ENCODE peak calls at places on chromosomes 3 and 15, in five cellular contexts. C is brain microvascular endothelial cell, U is tibial nerve, B is tibial artery, F is sigmoid colon. T is an unnamed sample.

GRCh38 chr3:172191629-172192028 is 152.3 kb downstream of the FNDC3B start:
- DNase-seq in B (no peak), C (no peak), U (no peak), F (no peak), T (no peak)

GRCh38 chr15:53716909-53717878 is 42.3 kb downstream of the WDR72 start:
- DNase-seq in B (no peak), U (no peak), F (no peak), C (peak; percentile 5), T (no peak)

GRCh38 chr3:33067484-33067883 is 29.5 kb downstream of the GLB1 start:
- DNase-seq in B (no peak), U (no peak), F (no peak), C (peak; percentile 15), T (peak; percentile 29)

GRCh38 chr3:32147509-32147908 is 41.1 kb downstream of the GPD1L start:
- DNase-seq in U (no peak), C (no peak), F (no peak), B (no peak), T (peak; percentile 33)

GRCh38 chr15:99592135-99592845 is 26.5 kb downstream of the MEF2A start:
- DNase-seq in U (no peak), C (peak; percentile 50), B (no peak), F (no peak), T (no peak)

GRCh38 chr3:171615742-171616141 is 155.5 kb upstream of the TNIK start:
- DNase-seq in F (no peak), C (peak; percentile 36), B (no peak), U (no peak), T (no peak)

GRCh38 chr15:35000511-35000910 is 12.4 kb upstream of the ZNF770 start:
- DNase-seq in U (no peak), C (peak; percentile 34), B (no peak), F (no peak), T (peak; percentile 60)

GRCh38 chr15:96849501-96849900 is 519.0 kb downstream of the NR2F2 start:
- DNase-seq in U (no peak), F (no peak), B (no peak), C (peak; percentile 92), T (no peak)

GRCh38 chr3:123122525-123123315 is 55.9 kb downstream of the PDIA5 start:
- DNase-seq in B (no peak), U (no peak), C (no peak), F (no peak), T (no peak)

GRCh38 chr15:80606571-80606970 is 88.5 kb upstream of the ABHD17C start:
- DNase-seq in B (no peak), F (no peak), C (no peak), U (no peak), T (no peak)

GRCh38 chr3:46208167-46208704 is at the start of gene CCR1:
- DNase-seq in U (peak; percentile 56), C (peak; percentile 21), B (peak; percentile 64), F (no peak), T (peak; percentile 85)

GRCh38 chr3:124620600-124621063 is 109.6 kb upstream of the UMPS start:
- DNase-seq in F (no peak), C (peak; percentile 54), B (peak; percentile 28), U (peak; percentile 9), T (peak; percentile 74)

GRCh38 chr15:63048986-63049665 is 6.6 kb downstream of the TPM1 start:
- DNase-seq in U (peak; percentile 58), B (peak; percentile 68), F (peak; percentile 81), C (no peak), T (peak; percentile 80)

GRCh38 chr3:54120657-54121403 is 1.5 kb upstream of the CACNA2D3 start:
- DNase-seq in F (peak; percentile 70), B (no peak), C (no peak), U (no peak), T (peak; percentile 84)

GRCh38 chr3:192054881-192055280 is 593.9 kb downstream of the PYDC2 start:
- DNase-seq in B (no peak), U (no peak), C (no peak), F (no peak), T (no peak)

GRCh38 chr3:86954226-86954625 is 36.7 kb downstream of the VGLL3 start:
- DNase-seq in F (no peak), U (no peak), C (no peak), B (no peak), T (no peak)

GRCh38 chr3:180612363-180612762 is 10.4 kb downstream of the TTC14 start:
- DNase-seq in U (no peak), F (no peak), B (no peak), C (no peak), T (no peak)
- H3K36me3 ChIP-seq in U (peaks cover 8% of the 10 kb centered on the region), F (peaks cover 57% of the 10 kb centered on the region), B (peaks cover 58% of the 10 kb centered on the region), C (peaks cover 30% of the 10 kb centered on the region), T (peaks cover 71% of the 10 kb centered on the region)

DNA sequence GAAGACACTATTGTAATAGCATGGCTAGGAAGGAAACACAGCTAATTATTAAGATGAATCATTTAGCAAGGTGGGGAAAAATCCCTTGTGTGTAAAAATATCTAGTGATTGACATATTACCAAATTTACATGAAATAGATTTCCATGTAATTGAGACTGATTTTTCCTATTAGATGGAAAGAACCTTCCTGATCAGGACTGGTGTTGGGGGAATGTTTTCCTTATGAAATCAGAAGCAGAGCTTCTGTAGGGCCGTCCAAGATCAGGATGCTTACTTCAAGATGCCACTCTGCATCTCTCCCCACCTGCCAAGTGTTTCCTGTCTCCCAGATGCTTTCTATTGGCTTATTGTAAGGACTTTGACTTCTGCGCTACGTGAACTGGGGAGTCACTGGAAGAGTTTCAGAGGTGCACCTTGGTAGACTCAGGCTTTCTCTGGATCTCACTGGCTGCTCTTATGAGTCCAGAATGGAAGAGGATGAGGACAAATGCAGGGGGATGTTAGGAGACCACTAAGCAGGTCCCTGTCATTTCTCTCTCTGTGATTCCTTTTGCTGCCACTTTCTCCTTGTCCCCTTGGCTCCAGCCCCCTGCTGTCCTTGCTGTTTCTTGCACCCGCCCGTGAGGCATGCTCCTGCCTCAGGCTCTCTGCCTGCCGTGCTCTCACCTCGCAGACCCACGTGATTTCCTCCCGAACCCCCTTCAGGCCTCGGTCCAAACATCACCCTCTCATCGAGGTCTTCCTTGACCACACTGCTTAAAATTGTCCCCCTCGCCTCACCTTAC is 30.1 kb downstream of the BTD start:
- DNase-seq in F (no peak), C (no peak), U (no peak), B (no peak), T (no peak)
- TF ChIP-seq CTCF in F (no peak), C (peak; percentile 27), U (no peak), B (no peak), T (peak; percentile 45)

DNA sequence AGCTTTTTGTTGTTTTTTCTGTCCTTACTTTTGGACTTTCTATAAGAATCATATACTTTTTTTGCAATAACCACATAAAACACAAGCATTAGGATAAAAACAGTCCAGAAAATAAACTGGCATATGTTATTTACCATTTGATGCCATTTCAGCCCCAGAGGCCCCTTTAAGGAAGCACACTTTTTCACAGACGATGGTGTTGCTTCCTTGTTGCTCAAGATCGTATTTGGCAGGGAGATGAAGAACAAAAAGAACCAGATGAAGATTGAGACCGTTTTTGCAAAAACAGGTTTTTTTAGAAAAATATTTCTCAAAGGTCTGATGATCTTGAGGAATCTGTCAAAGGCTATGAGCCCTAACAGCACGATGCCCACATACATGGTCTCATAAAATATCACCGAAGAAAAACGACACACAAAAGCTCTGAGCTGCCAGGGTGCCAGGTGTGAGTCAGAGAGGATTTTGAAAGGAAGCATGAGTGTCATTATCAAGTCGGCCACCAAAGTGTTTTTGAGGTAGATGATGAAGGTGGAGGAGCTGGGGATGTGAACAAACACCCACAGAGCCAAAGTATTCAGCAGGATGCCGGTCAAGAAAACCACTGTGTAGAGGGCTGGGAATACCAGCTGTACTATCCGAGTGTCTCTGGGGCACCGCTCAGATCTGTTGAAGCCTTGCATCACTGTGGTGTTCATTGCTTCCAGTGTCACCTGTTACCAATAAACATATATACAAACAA is 882 bp downstream of the P2RY13 start:
- DNase-seq in F (no peak), B (no peak), U (no peak), C (no peak), T (no peak)
- H3K4me3 ChIP-seq in F (peak overlapping the region; percentile 19), B (no peak overlapping the region), U (no peak overlapping the region), C (no peak overlapping the region), T (no peak overlapping the region)

GRCh38 chr15:74028646-74029045 is 34.1 kb downstream of the PML start:
- DNase-seq in F (no peak), B (no peak), U (no peak), C (no peak), T (no peak)

GRCh38 chr15:74025436-74025835 is 30.9 kb downstream of the PML start:
- DNase-seq in F (no peak), U (no peak), C (peak; percentile 25), B (no peak), T (no peak)

GRCh38 chr15:74027688-74028087 is 33.2 kb downstream of the PML start:
- DNase-seq in B (no peak), U (no peak), F (peak; percentile 81), C (no peak), T (no peak)

GRCh38 chr15:74024687-74025086 is 30.2 kb downstream of the PML start:
- DNase-seq in U (no peak), B (no peak), C (no peak), F (peak; percentile 50), T (no peak)

GRCh38 chr15:74022706-74023470 is 28.4 kb downstream of the PML start:
- DNase-seq in U (no peak), F (no peak), C (no peak), B (no peak), T (no peak)
- H3K36me3 ChIP-seq in U (peaks cover 15% of the 10 kb centered on the region), F (peaks cover 53% of the 10 kb centered on the region), C (peaks cover 35% of the 10 kb centered on the region), B (peaks cover 59% of the 10 kb centered on the region), T (peaks cover 40% of the 10 kb centered on the region)

GRCh38 chr15:23069496-23070166 is 30.3 kb upstream of the TUBGCP5 start:
- DNase-seq in U (no peak), F (no peak), C (no peak), B (no peak), T (peak; percentile 60)
- TF ChIP-seq CTCF in U (no peak), F (no peak), C (peak; percentile 10), B (no peak), T (peak; percentile 61)

GRCh38 chr15:60096157-60096556 is 92.0 kb downstream of the FOXB1 start:
- DNase-seq in F (no peak), C (peak; percentile 71), U (no peak), B (no peak), T (no peak)

GRCh38 chr15:60090747-60091146 is 86.6 kb downstream of the FOXB1 start:
- DNase-seq in U (no peak), F (no peak), B (no peak), C (no peak), T (no peak)

GRCh38 chr15:60091150-60091549 is 87.0 kb downstream of the FOXB1 start:
- DNase-seq in C (peak; percentile 72), F (no peak), U (peak; percentile 10), B (no peak), T (no peak)

GRCh38 chr15:60093273-60094067 is 89.4 kb downstream of the FOXB1 start:
- DNase-seq in C (no peak), B (no peak), F (no peak), U (no peak), T (no peak)

GRCh38 chr15:60095711-60096110 is 91.6 kb downstream of the FOXB1 start:
- DNase-seq in B (no peak), C (peak; percentile 70), F (no peak), U (no peak), T (no peak)
- H3K4me3 ChIP-seq in B (no peak overlapping the region), C (no peak overlapping the region), F (no peak overlapping the region), U (no peak overlapping the region), T (no peak overlapping the region)

T was measured in endodermal cell.